ENCODE peak calls at places on chromosomes 4 and X, in seven cellular contexts. X, S, Q, Z, K, P and V are unnamed samples. For H3K4me1, the result is how much of the 10 kb centered on the place peaks cover.

GRCh38 chr4:168900080-168900479 is 110.0 kb downstream of the CBR4 start:
- DNase-seq in X (no peak), S (no peak), Q (no peak), Z (no peak), K (no peak), P (peak), V (no peak)

GRCh38 chr4:167020410-167020809 is 213.9 kb downstream of the SPOCK3 start:
- DNase-seq in X (no peak), S (peak), Q (no peak), Z (peak), K (no peak), P (peak), V (peak)

GRCh38 chr4:182142146-182143085 is 100.8 kb upstream of the TENM3 start:
- DNase-seq in X (no peak), S (peak), Q (no peak), Z (no peak), K (no peak), P (peak), V (no peak)

GRCh38 chr4:925771-926500 is 6.2 kb downstream of the GAK start:
- DNase-seq in X (peak), S (no peak), Q (no peak), Z (no peak), K (no peak), P (no peak), V (no peak)

GRCh38 chr4:125303058-125303457 is 11.7 kb upstream of the FAT4 start:
- DNase-seq in X (no peak), S (no peak), Q (no peak), Z (no peak), K (no peak), P (peak), V (no peak)

GRCh38 chrX:24150051-24150790 is 692 bp downstream of the ZFX start:
- DNase-seq in X (peak), S (peak), Q (peak), Z (peak), K (peak), P (peak), V (peak)

GRCh38 chr4:39046243-39046642 is 14.0 kb upstream of the TMEM156 start:
- DNase-seq in X (no peak), S (no peak), Q (no peak), Z (peak), K (no peak), P (peak), V (no peak)

GRCh38 chr4:67934628-67935027 is 28.7 kb downstream of the TMPRSS11A start:
- DNase-seq in X (no peak), S (no peak), Q (peak), Z (no peak), K (no peak), P (no peak), V (no peak)

GRCh38 chr4:4424499-4425115 is 37.7 kb downstream of the NSG1 start:
- DNase-seq in X (no peak), S (no peak), Q (no peak), Z (no peak), K (no peak), P (no peak), V (no peak)

GRCh38 chrX:73851014-73852009 is 288.3 kb downstream of the CHIC1 start:
- DNase-seq in X (peak), S (no peak), Q (peak), Z (no peak), K (no peak), P (no peak), V (no peak)

GRCh38 chr4:64777286-64777685 is 368.0 kb upstream of the TECRL start:
- DNase-seq in X (no peak), S (no peak), Q (no peak), Z (peak), K (no peak), P (no peak), V (no peak)

GRCh38 chrX:86021652-86022289 is 25.6 kb downstream of the CHM start:
- DNase-seq in X (no peak), S (no peak), Q (no peak), Z (no peak), K (no peak), P (no peak), V (no peak)

GRCh38 chr4:42152507-42153504 is at the start of gene BEND4:
- DNase-seq in X (peak), S (no peak), Q (peak), Z (no peak), K (no peak), P (peak), V (peak)

GRCh38 chrX:19748898-19749680 is 138.3 kb downstream of the SH3KBP1 start:
- DNase-seq in X (no peak), S (no peak), Q (no peak), Z (no peak), K (no peak), P (no peak), V (no peak)

GRCh38 chrX:9379697-9380551 is 84.9 kb upstream of the TBL1X start:
- DNase-seq in X (no peak), S (peak), Q (no peak), Z (peak), K (peak), P (peak), V (no peak)

GRCh38 chrX:12872741-12873140 is 5.9 kb downstream of the TLR7 start:
- DNase-seq in X (no peak), S (no peak), Q (no peak), Z (no peak), K (no peak), P (no peak), V (no peak)

GRCh38 chr4:174847801-174848427 is 18.9 kb upstream of the GLRA3 start:
- DNase-seq in X (no peak), S (no peak), Q (peak), Z (no peak), K (no peak), P (no peak), V (no peak)

GRCh38 chrX:119757979-119758681 is at the start of gene SOWAHD:
- DNase-seq in X (peak), S (peak), Q (peak), Z (peak), K (no peak), P (peak), V (peak)

GRCh38 chr4:87219648-87220093 is 747 bp downstream of the KLHL8 start:
- DNase-seq in X (no peak), S (peak), Q (peak), Z (peak), K (no peak), P (peak), V (peak)

GRCh38 chr4:78567502-78568075 is 16.0 kb downstream of the ANXA3 start:
- DNase-seq in X (no peak), S (no peak), Q (no peak), Z (no peak), K (no peak), P (no peak), V (no peak)

GRCh38 chr4:10761903-10762302 is 77.3 kb upstream of the CLNK start:
- DNase-seq in X (no peak), S (no peak), Q (no peak), Z (no peak), K (no peak), P (peak), V (no peak)
- TF ChIP-seq EZH2phosphoT487 in X (no peak), S (no peak), Q (no peak), Z (no peak), K (no peak), P (no peak), V (no peak)

DNA sequence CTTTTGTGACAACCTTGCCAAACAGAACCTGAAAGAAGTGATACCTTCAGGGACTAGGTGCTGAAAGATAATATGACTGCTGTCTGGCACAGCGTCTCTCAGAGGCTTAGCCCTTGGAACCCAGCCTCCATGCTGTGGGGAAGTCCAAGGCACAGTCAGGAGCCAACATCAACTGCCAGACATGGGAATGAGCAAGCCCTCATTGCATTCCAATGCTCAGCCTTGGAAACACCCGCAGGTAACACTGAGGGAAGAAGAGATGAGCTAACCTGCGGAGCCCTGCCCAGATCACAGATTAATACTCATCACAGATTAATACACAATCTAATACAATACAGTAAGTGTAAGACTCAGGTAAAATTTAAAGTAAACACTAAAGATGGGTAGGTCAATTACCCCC is 31.5 kb downstream of the LDB2 start:
- DNase-seq in X (no peak), S (no peak), Q (no peak), Z (no peak), K (no peak), P (no peak), V (no peak)
- H3K4me1 ChIP-seq in X (under half), S (under half), Q (under half), Z (under half), K (under half), P (under half), V (under half)

GRCh38 chr4:146637853-146638800 is 566 bp upstream of the POU4F2 start:
- DNase-seq in X (peak), S (no peak), Q (no peak), Z (no peak), K (no peak), P (no peak), V (no peak)
- H3K27ac ChIP-seq in X (no peak), S (no peak), Q (no peak), Z (no peak), K (no peak), P (no peak), V (no peak)

GRCh38 chrX:17634542-17635207 is 102.6 kb upstream of the SCML1 start:
- DNase-seq in X (no peak), S (no peak), Q (no peak), Z (no peak), K (no peak), P (no peak), V (no peak)
- TF ChIP-seq EZH2phosphoT487 in X (no peak), S (no peak), Q (no peak), Z (no peak), K (no peak), P (no peak), V (no peak)

DNA sequence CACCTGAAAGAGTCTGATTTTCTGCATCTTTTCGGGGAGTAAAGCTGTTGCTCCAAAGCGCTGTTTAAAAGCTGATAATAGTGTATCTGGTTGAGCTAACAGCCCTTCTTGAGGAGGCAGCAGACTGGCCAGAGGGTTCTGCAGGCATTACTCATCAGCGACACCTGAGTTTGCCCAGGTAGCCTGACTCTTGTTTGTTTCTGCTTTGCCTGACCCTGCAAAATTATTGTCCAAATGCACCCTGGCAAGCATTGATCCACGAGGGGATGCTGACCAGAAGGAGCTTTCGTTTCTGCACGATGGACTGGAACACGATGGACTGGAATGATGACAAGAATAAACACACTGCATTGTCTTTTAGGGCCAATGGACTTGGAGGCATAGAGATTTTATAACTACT is 6.2 kb downstream of the CD99 start:
- DNase-seq in X (no peak), S (no peak), Q (no peak), Z (peak), K (no peak), P (peak), V (no peak)
- H3K4me1 ChIP-seq in X (under half), S (under half), Q (under half), Z (under half), K (under half), P (under half), V (half or more)

GRCh38 chrX:44943007-44943406 is 70.0 kb downstream of the KDM6A start:
- DNase-seq in X (no peak), S (no peak), Q (no peak), Z (peak), K (no peak), P (no peak), V (no peak)
- H3K27ac ChIP-seq in X (no peak), S (no peak), Q (no peak), Z (peak), K (no peak), P (no peak), V (no peak)

DNA sequence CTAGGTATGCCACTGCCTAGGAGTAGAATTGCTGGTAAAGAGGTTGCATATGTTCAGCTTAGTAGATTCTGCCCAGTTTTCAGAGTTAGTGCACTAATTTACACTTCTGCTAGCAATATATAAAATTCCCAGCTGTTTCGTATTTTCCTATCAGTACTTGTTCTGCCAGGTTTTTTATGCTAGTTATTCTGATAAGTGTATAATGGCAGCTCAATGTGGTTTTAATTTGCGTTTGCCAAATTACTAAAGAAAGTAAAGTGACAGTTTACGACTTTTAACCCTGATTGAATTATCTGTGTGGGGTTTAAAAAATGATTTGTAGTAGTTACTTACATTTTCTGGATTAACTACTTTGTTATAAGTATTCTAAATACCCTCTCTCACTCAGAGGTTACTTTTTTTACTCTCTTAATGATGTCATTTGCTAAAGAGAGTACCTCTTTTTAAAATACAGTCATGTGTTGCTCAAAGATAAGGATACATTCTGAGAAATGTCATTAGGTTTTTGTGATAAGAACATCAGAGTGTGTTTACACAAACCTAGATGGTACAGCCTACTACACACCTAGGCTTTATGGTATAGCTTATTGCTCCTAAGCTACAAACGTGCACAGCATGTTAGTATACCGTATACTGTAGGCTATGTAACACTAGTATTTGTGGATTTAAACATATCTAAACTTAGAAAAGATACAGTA is 363.2 kb downstream of the IL15 start:
- DNase-seq in X (no peak), S (no peak), Q (no peak), Z (no peak), K (no peak), P (no peak), V (no peak)
- TF ChIP-seq EZH2phosphoT487 in X (no peak), S (no peak), Q (no peak), Z (no peak), K (no peak), P (no peak), V (no peak)

DNA sequence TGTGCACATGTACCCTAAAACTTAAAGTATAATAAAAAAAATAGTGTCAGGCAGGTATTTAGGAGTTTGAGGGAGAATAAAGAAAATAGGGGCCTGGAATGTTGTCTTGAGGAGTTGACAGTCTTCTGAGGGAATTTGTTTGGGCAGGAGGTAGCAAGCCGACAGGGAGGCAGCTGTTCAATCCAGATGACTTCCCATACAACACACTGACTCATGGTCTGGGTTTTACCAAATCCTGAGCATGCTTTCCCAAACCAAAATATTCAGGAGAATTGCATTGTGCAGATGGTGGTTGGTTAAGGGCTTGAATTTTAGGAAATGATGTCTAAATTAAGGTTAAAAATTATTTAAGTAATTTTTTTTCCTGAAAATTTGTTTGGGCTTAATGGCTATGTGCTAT is 430.0 kb downstream of the INPP4B start:
- DNase-seq in X (no peak), S (no peak), Q (no peak), Z (no peak), K (no peak), P (peak), V (no peak)
- H3K4me1 ChIP-seq in X (under half), S (under half), Q (under half), Z (under half), K (under half), P (under half), V (under half)

DNA sequence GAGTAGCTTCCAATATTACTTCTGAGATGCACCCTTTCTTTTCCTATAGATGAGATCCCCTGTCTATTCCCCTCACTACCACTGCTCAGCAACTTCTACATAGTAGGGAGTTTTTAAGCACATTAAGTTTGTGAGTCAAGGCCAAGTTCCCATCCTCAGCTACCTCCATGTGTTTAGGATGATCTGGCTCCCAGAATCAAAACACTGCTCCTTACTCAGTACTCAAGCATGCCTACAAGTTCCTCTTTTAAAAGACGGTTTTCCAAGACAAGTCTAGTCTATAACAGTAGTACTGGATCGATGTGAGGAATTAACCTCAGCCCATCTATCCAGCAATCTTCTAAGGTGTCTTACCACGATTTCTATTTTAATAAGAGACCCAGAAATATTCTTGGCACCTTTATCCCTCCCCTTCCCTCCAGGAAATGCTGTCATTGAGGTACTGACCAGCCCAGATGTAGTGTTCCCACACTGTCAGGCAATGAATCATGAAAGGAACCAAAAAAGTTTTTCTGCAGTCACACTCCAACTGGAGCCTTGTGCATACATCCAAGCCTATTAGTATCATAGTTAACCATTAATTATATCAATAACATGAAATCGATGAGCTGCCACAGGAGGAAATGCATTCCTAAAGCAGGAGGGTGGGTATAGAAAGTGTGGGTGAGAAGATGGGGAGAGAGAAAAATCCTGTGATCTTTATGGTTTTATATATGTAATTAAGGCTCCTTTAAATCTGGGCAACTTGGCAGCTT is 29.6 kb downstream of the AREG start:
- DNase-seq in X (no peak), S (no peak), Q (no peak), Z (no peak), K (no peak), P (peak), V (no peak)
- H3K27ac ChIP-seq in X (no peak), S (no peak), Q (no peak), Z (no peak), K (no peak), P (peak), V (no peak)